ENCODE peak calls at places on chromosomes 12 and 14, in four cellular contexts. One of them, this sample, is unnamed.
A peak's percentile ranks its signal among the peaks of the same experiment; 100 is the strongest.

GRCh38 chr14:65286443-65286842 is 126.1 kb upstream of the FUT8 start:
- DNase-seq in upper lobe of right lung: no peak
- DNase-seq in breast epithelium: no peak
- DNase-seq in A673: peak; percentile 13
- DNase-seq in this sample: no peak

GRCh38 chr12:110367209-110367864 is 36.2 kb downstream of the ANAPC7 start:
- DNase-seq in breast epithelium: no peak
- DNase-seq in upper lobe of right lung: no peak
- DNase-seq in A673: no peak
- DNase-seq in this sample: no peak

GRCh38 chr12:32603858-32604257 is 75.2 kb upstream of the DNM1L start:
- DNase-seq in upper lobe of right lung: no peak
- DNase-seq in A673: no peak
- DNase-seq in breast epithelium: no peak
- DNase-seq in this sample: no peak

GRCh38 chr12:121600702-121601336 is 20.0 kb upstream of the KDM2B start:
- DNase-seq in upper lobe of right lung: no peak
- DNase-seq in A673: no peak
- DNase-seq in breast epithelium: no peak
- DNase-seq in this sample: peak; percentile 31

GRCh38 chr12:43744826-43745225 is 13.8 kb downstream of the PUS7L start:
- DNase-seq in breast epithelium: no peak
- DNase-seq in upper lobe of right lung: no peak
- DNase-seq in A673: no peak
- DNase-seq in this sample: no peak

GRCh38 chr14:83433618-83434017 is 1900.0 kb upstream of the SEL1L start:
- DNase-seq in A673: no peak
- DNase-seq in breast epithelium: no peak
- DNase-seq in upper lobe of right lung: no peak
- DNase-seq in this sample: no peak

GRCh38 chr14:49768301-49769121 is 558 bp downstream of the KLHDC2 start:
- DNase-seq in breast epithelium: peak; percentile 57
- DNase-seq in upper lobe of right lung: peak; percentile 80
- DNase-seq in A673: peak; percentile 47
- DNase-seq in this sample: peak; percentile 50

GRCh38 chr14:100830681-100831080 is 4.8 kb downstream of the MEG3 start:
- DNase-seq in upper lobe of right lung: no peak
- DNase-seq in A673: peak; percentile 51
- DNase-seq in breast epithelium: no peak
- DNase-seq in this sample: no peak

GRCh38 chr12:121582583-121583333 is 1.9 kb upstream of the KDM2B start:
- DNase-seq in A673: no peak
- DNase-seq in upper lobe of right lung: no peak
- DNase-seq in breast epithelium: no peak
- DNase-seq in this sample: no peak

GRCh38 chr12:52235822-52236291 is 2.8 kb downstream of the KRT7 start:
- DNase-seq in upper lobe of right lung: no peak
- DNase-seq in A673: no peak
- DNase-seq in breast epithelium: peak; percentile 85
- DNase-seq in this sample: peak; percentile 80

GRCh38 chr14:101113835-101114725 is 210.6 kb upstream of the RTL1 start:
- DNase-seq in upper lobe of right lung: no peak
- DNase-seq in breast epithelium: no peak
- DNase-seq in A673: no peak
- DNase-seq in this sample: no peak

GRCh38 chr12:81692008-81692407 is 67.1 kb downstream of the PPFIA2 start:
- DNase-seq in upper lobe of right lung: no peak
- DNase-seq in A673: no peak
- DNase-seq in breast epithelium: no peak
- DNase-seq in this sample: peak; percentile 57

GRCh38 chr14:22830329-22831010 is 783 bp downstream of the MRPL52 start:
- DNase-seq in breast epithelium: no peak
- DNase-seq in upper lobe of right lung: no peak
- DNase-seq in A673: no peak
- DNase-seq in this sample: no peak

GRCh38 chr14:90739318-90740077 is 76.7 kb downstream of the TTC7B start:
- DNase-seq in A673: no peak
- DNase-seq in breast epithelium: no peak
- DNase-seq in upper lobe of right lung: no peak
- DNase-seq in this sample: no peak

GRCh38 chr12:33245459-33245858 is 194.2 kb downstream of the SYT10 start:
- DNase-seq in breast epithelium: no peak
- DNase-seq in upper lobe of right lung: no peak
- DNase-seq in A673: no peak
- DNase-seq in this sample: no peak

GRCh38 chr14:64720190-64720589 is 16.0 kb downstream of the PLEKHG3 start:
- DNase-seq in upper lobe of right lung: no peak
- DNase-seq in breast epithelium: peak; percentile 61
- DNase-seq in A673: no peak
- DNase-seq in this sample: peak; percentile 63

GRCh38 chr12:95547522-95548055 is 3.7 kb downstream of the USP44 start:
- DNase-seq in upper lobe of right lung: no peak
- DNase-seq in A673: no peak
- DNase-seq in breast epithelium: no peak
- DNase-seq in this sample: no peak

GRCh38 chr12:63382930-63383329 is 231.9 kb upstream of the AVPR1A start:
- DNase-seq in upper lobe of right lung: no peak
- DNase-seq in breast epithelium: no peak
- DNase-seq in A673: peak; percentile 32
- DNase-seq in this sample: no peak

GRCh38 chr12:4287325-4288290 is 14.0 kb downstream of the CCND2 start:
- DNase-seq in A673: no peak
- DNase-seq in upper lobe of right lung: no peak
- DNase-seq in breast epithelium: no peak
- DNase-seq in this sample: no peak

GRCh38 chr14:35285991-35286564 is 6.1 kb upstream of the PSMA6 start:
- DNase-seq in upper lobe of right lung: no peak
- DNase-seq in A673: no peak
- DNase-seq in breast epithelium: no peak
- DNase-seq in this sample: no peak

GRCh38 chr14:77238356-77238755 is 32.6 kb downstream of the NGB start:
- DNase-seq in A673: no peak
- DNase-seq in upper lobe of right lung: no peak
- DNase-seq in breast epithelium: no peak
- DNase-seq in this sample: no peak

GRCh38 chr12:107225626-107226025 is 132.3 kb upstream of the CRY1 start:
- DNase-seq in upper lobe of right lung: no peak
- DNase-seq in breast epithelium: no peak
- DNase-seq in A673: no peak
- DNase-seq in this sample: no peak

GRCh38 chr14:68820119-68820518 is 27.3 kb upstream of the ZFP36L1 start:
- DNase-seq in breast epithelium: no peak
- DNase-seq in upper lobe of right lung: no peak
- DNase-seq in A673: no peak
- DNase-seq in this sample: no peak

GRCh38 chr14:93954900-93955891 is 21.2 kb downstream of the ASB2 start:
- DNase-seq in upper lobe of right lung: peak; percentile 79
- DNase-seq in A673: no peak
- DNase-seq in breast epithelium: no peak
- DNase-seq in this sample: no peak

GRCh38 chr12:52496590-52497071 is 3.6 kb upstream of the KRT6A start:
- DNase-seq in upper lobe of right lung: no peak
- DNase-seq in breast epithelium: no peak
- DNase-seq in A673: peak; percentile 32
- DNase-seq in this sample: no peak

GRCh38 chr14:76698191-76698590 is 63.1 kb upstream of the VASH1 start:
- DNase-seq in A673: no peak
- DNase-seq in upper lobe of right lung: no peak
- DNase-seq in breast epithelium: peak; percentile 10
- DNase-seq in this sample: no peak

GRCh38 chr12:51590347-51591019 is 550 bp upstream of the SCN8A start:
- DNase-seq in breast epithelium: no peak
- DNase-seq in A673: peak; percentile 89
- DNase-seq in upper lobe of right lung: peak; percentile 83
- DNase-seq in this sample: peak; percentile 76

GRCh38 chr14:74945261-74945851 is 10.0 kb downstream of the PGF start:
- DNase-seq in breast epithelium: no peak
- DNase-seq in upper lobe of right lung: no peak
- DNase-seq in A673: peak; percentile 58
- DNase-seq in this sample: no peak

GRCh38 chr12:97701901-97702300 is 239.3 kb downstream of the RMST start:
- DNase-seq in breast epithelium: no peak
- DNase-seq in A673: no peak
- DNase-seq in upper lobe of right lung: no peak
- DNase-seq in this sample: no peak

GRCh38 chr14:72061718-72062117 is 129.5 kb downstream of the RGS6 start:
- DNase-seq in breast epithelium: no peak
- DNase-seq in upper lobe of right lung: no peak
- DNase-seq in A673: no peak
- DNase-seq in this sample: no peak

GRCh38 chr14:92675421-92675820 is 73.0 kb downstream of the LGMN start:
- DNase-seq in breast epithelium: no peak
- DNase-seq in upper lobe of right lung: peak; percentile 17
- DNase-seq in A673: no peak
- DNase-seq in this sample: no peak

GRCh38 chr12:121295123-121295745 is 1.3 kb downstream of the CAMKK2 start:
- DNase-seq in upper lobe of right lung: no peak
- DNase-seq in A673: peak; percentile 49
- DNase-seq in breast epithelium: no peak
- DNase-seq in this sample: no peak

GRCh38 chr14:57879516-57879915 is 13.6 kb upstream of the SLC35F4 start:
- DNase-seq in breast epithelium: no peak
- DNase-seq in A673: no peak
- DNase-seq in upper lobe of right lung: no peak
- DNase-seq in this sample: no peak

GRCh38 chr12:66602483-66603143 is 76.3 kb downstream of the GRIP1 start:
- DNase-seq in breast epithelium: no peak
- DNase-seq in A673: no peak
- DNase-seq in upper lobe of right lung: no peak
- DNase-seq in this sample: no peak

GRCh38 chr12:6224550-6224949 is 24.4 kb downstream of the CD9 start:
- DNase-seq in breast epithelium: no peak
- DNase-seq in upper lobe of right lung: no peak
- DNase-seq in A673: no peak
- DNase-seq in this sample: no peak

GRCh38 chr12:54546511-54546910 is 2.9 kb upstream of the PDE1B start:
- DNase-seq in breast epithelium: no peak
- DNase-seq in A673: no peak
- DNase-seq in upper lobe of right lung: no peak
- DNase-seq in this sample: no peak

GRCh38 chr12:54555670-54556257 is 6.4 kb downstream of the PDE1B start:
- DNase-seq in upper lobe of right lung: no peak
- DNase-seq in A673: peak; percentile 37
- DNase-seq in breast epithelium: no peak
- DNase-seq in this sample: no peak

GRCh38 chr12:54544743-54545142 is 4.7 kb upstream of the PDE1B start:
- DNase-seq in upper lobe of right lung: no peak
- DNase-seq in breast epithelium: no peak
- DNase-seq in A673: no peak
- DNase-seq in this sample: no peak

GRCh38 chr12:54549774-54550451 is 512 bp downstream of the PDE1B start:
- DNase-seq in upper lobe of right lung: no peak
- DNase-seq in A673: peak; percentile 39
- DNase-seq in breast epithelium: no peak
- DNase-seq in this sample: no peak
- H3K4me3 ChIP-seq in upper lobe of right lung: peak overlapping the region; percentile 42
- H3K4me3 ChIP-seq in A673: peak overlapping the region; percentile 60
- H3K4me3 ChIP-seq in breast epithelium: peak overlapping the region; percentile 53
- H3K4me3 ChIP-seq in this sample: no peak overlapping the region

GRCh38 chr14:67359319-67359774 is 257 bp downstream of the ATP6V1D start:
- DNase-seq in A673: no peak
- DNase-seq in breast epithelium: no peak
- DNase-seq in upper lobe of right lung: no peak
- DNase-seq in this sample: peak; percentile 59

GRCh38 chr14:67359775-67360468 is at the start of the genes ATP6V1D and EIF2S1:
- DNase-seq in upper lobe of right lung: peak; percentile 100
- DNase-seq in breast epithelium: peak; percentile 99
- DNase-seq in A673: peak; percentile 99
- DNase-seq in this sample: peak; percentile 100

GRCh38 chr14:67357583-67358354 is 1.8 kb downstream of the ATP6V1D start:
- DNase-seq in breast epithelium: no peak
- DNase-seq in A673: no peak
- DNase-seq in upper lobe of right lung: no peak
- DNase-seq in this sample: no peak

GRCh38 chr14:67358914-67359313 is 690 bp downstream of the ATP6V1D start:
- DNase-seq in upper lobe of right lung: no peak
- DNase-seq in breast epithelium: no peak
- DNase-seq in A673: peak; percentile 26
- DNase-seq in this sample: no peak

GRCh38 chr14:67360469-67361206 is 510 bp downstream of the EIF2S1 start:
- DNase-seq in A673: peak; percentile 4
- DNase-seq in breast epithelium: no peak
- DNase-seq in upper lobe of right lung: no peak
- DNase-seq in this sample: no peak
- H3K27ac ChIP-seq in A673: peak overlapping the region; percentile 99
- H3K27ac ChIP-seq in breast epithelium: peak overlapping the region; percentile 90
- H3K27ac ChIP-seq in upper lobe of right lung: peak overlapping the region; percentile 96
- H3K27ac ChIP-seq in this sample: peak overlapping the region; percentile 83

DNA sequence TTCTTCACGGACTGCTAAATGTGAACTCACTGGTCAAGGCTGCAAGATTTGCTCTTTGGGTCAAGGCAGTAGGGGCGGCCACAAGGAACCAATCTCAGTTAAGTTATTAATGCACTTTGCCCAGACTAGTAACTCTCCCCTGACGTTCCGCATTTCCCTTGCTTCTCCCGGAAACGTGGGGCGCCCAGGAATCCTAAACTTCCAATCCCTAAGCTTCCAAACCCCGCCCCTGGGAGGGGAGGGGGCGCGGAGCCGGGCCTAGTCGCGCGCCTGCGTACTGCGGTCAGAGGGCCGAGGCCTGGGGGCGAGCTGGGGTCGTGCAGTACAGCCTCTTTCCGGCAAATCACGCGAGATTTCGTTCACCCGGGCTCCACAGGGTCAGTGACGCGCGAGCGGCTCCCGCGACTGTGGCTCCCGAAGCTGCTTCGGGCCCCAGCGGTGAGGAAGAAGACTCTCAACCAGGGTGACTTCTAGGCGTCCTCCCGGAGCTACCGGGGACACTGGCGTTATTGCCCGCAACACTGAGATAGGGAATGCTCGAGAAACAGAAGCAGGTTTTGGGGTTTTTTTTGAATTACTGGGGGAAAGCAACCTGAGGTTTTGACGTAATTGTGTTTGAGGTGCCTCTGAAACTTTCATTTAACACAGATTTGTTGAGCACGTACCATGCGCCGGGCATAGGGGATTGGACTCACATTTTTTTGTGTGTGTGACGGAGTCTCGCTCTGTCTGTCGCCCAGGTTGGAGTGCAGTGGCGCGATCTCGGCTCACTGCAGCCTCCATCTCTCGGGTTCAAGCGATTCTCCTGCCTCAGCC is at the start of gene PTGR2:
- DNase-seq in breast epithelium: peak; percentile 94
- DNase-seq in A673: peak; percentile 98
- DNase-seq in upper lobe of right lung: peak; percentile 98
- DNase-seq in this sample: peak; percentile 95
- TF ChIP-seq CTCF in breast epithelium: peak; percentile 18
- TF ChIP-seq CTCF in A673: no peak
- TF ChIP-seq CTCF in upper lobe of right lung: no peak
- TF ChIP-seq CTCF in this sample: no peak

DNA sequence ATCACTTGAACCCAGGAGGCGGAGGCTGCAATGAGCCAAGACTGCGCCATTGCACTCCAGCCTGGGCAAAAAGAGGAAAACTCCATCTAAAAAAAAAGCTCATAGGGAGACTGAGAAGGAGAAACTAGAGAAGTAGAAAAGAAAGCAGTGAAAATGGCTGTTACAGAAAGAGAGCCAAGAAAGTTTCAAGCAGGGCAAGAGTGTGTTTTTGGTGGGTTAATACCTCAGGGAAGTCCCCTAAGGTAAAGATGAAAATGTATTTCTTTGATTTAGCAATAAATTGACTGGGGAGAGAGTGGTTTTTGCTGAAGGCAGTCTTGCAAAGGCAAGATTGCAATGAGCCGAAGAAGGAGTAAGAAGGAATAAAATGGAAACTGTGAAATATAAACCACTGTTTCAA is 10.0 kb upstream of the DUSP16 start:
- DNase-seq in upper lobe of right lung: no peak
- DNase-seq in A673: no peak
- DNase-seq in breast epithelium: no peak
- DNase-seq in this sample: no peak
- H3K4me3 ChIP-seq in upper lobe of right lung: no peak overlapping the region
- H3K4me3 ChIP-seq in A673: no peak overlapping the region
- H3K4me3 ChIP-seq in breast epithelium: no peak overlapping the region
- H3K4me3 ChIP-seq in this sample: no peak overlapping the region